ENCODE peak calls at places on chromosomes 11 and 22, in ten cellular contexts. One of them, this sample, is unnamed.

GRCh38 chr11:121932646-121933185 is 183.3 kb downstream of the BLID start:
- DNase-seq in neural crest cell: no peak
- DNase-seq in KG1: no peak
- DNase-seq in uterus: no peak
- DNase-seq in NCI-H226: no peak
- DNase-seq in amygdala: no peak
- DNase-seq in RWPE1: no peak
- DNase-seq in fibroblast of the conjunctiva: no peak
- DNase-seq in posterior cingulate gyrus: no peak
- DNase-seq in CD4-positive, alpha-beta memory T cell: no peak
- DNase-seq in this sample: no peak

GRCh38 chr22:36334838-36335603 is 52.7 kb downstream of the MYH9 start:
- DNase-seq in posterior cingulate gyrus: peak; percentile 65
- DNase-seq in fibroblast of the conjunctiva: no peak
- DNase-seq in KG1: no peak
- DNase-seq in RWPE1: no peak
- DNase-seq in uterus: no peak
- DNase-seq in neural crest cell: peak; percentile 33
- DNase-seq in NCI-H226: no peak
- DNase-seq in CD4-positive, alpha-beta memory T cell: no peak
- DNase-seq in amygdala: peak; percentile 86
- DNase-seq in this sample: no peak

GRCh38 chr11:32893091-32893946 is 708 bp downstream of the QSER1 start:
- DNase-seq in posterior cingulate gyrus: peak; percentile 39
- DNase-seq in amygdala: peak; percentile 59
- DNase-seq in CD4-positive, alpha-beta memory T cell: peak; percentile 37
- DNase-seq in neural crest cell: peak; percentile 67
- DNase-seq in uterus: peak; percentile 77
- DNase-seq in fibroblast of the conjunctiva: no peak
- DNase-seq in KG1: peak; percentile 42
- DNase-seq in RWPE1: peak; percentile 48
- DNase-seq in NCI-H226: peak; percentile 34
- DNase-seq in this sample: no peak

GRCh38 chr22:48594016-48594756 is 1233.5 kb downstream of the BRD1 start:
- DNase-seq in uterus: no peak
- DNase-seq in NCI-H226: no peak
- DNase-seq in posterior cingulate gyrus: no peak
- DNase-seq in neural crest cell: no peak
- DNase-seq in fibroblast of the conjunctiva: no peak
- DNase-seq in CD4-positive, alpha-beta memory T cell: no peak
- DNase-seq in amygdala: no peak
- DNase-seq in KG1: no peak
- DNase-seq in RWPE1: no peak
- DNase-seq in this sample: no peak

GRCh38 chr11:125224391-125225015 is 60.0 kb downstream of the PKNOX2 start:
- DNase-seq in neural crest cell: peak; percentile 34
- DNase-seq in KG1: no peak
- DNase-seq in fibroblast of the conjunctiva: peak; percentile 34
- DNase-seq in amygdala: no peak
- DNase-seq in RWPE1: no peak
- DNase-seq in CD4-positive, alpha-beta memory T cell: no peak
- DNase-seq in uterus: peak; percentile 57
- DNase-seq in posterior cingulate gyrus: no peak
- DNase-seq in NCI-H226: no peak
- DNase-seq in this sample: no peak

GRCh38 chr11:17328856-17329490 is 22.6 kb upstream of the NCR3LG1 start:
- DNase-seq in uterus: no peak
- DNase-seq in RWPE1: no peak
- DNase-seq in KG1: no peak
- DNase-seq in posterior cingulate gyrus: no peak
- DNase-seq in fibroblast of the conjunctiva: no peak
- DNase-seq in amygdala: no peak
- DNase-seq in CD4-positive, alpha-beta memory T cell: no peak
- DNase-seq in neural crest cell: no peak
- DNase-seq in NCI-H226: no peak
- DNase-seq in this sample: no peak

GRCh38 chr11:35621620-35622019 is 3.4 kb downstream of the FJX1 start:
- DNase-seq in fibroblast of the conjunctiva: no peak
- DNase-seq in NCI-H226: no peak
- DNase-seq in amygdala: no peak
- DNase-seq in KG1: no peak
- DNase-seq in RWPE1: no peak
- DNase-seq in posterior cingulate gyrus: no peak
- DNase-seq in neural crest cell: no peak
- DNase-seq in CD4-positive, alpha-beta memory T cell: no peak
- DNase-seq in uterus: no peak
- DNase-seq in this sample: no peak

GRCh38 chr11:113587318-113587739 is 112.1 kb upstream of the DRD2 start:
- DNase-seq in neural crest cell: no peak
- DNase-seq in posterior cingulate gyrus: no peak
- DNase-seq in uterus: no peak
- DNase-seq in RWPE1: no peak
- DNase-seq in KG1: no peak
- DNase-seq in CD4-positive, alpha-beta memory T cell: no peak
- DNase-seq in fibroblast of the conjunctiva: no peak
- DNase-seq in NCI-H226: no peak
- DNase-seq in amygdala: no peak
- DNase-seq in this sample: no peak

GRCh38 chr11:117410861-117411725 is 83.4 kb downstream of the CEP164 start:
- DNase-seq in neural crest cell: no peak
- DNase-seq in fibroblast of the conjunctiva: no peak
- DNase-seq in CD4-positive, alpha-beta memory T cell: no peak
- DNase-seq in amygdala: no peak
- DNase-seq in posterior cingulate gyrus: no peak
- DNase-seq in uterus: no peak
- DNase-seq in RWPE1: no peak
- DNase-seq in NCI-H226: no peak
- DNase-seq in KG1: no peak
- DNase-seq in this sample: no peak

GRCh38 chr11:123478352-123478986 is 48.4 kb downstream of the GRAMD1B start:
- DNase-seq in NCI-H226: peak; percentile 36
- DNase-seq in posterior cingulate gyrus: no peak
- DNase-seq in fibroblast of the conjunctiva: peak; percentile 75
- DNase-seq in RWPE1: peak; percentile 69
- DNase-seq in KG1: peak; percentile 47
- DNase-seq in uterus: peak; percentile 25
- DNase-seq in CD4-positive, alpha-beta memory T cell: peak; percentile 52
- DNase-seq in neural crest cell: peak; percentile 38
- DNase-seq in amygdala: peak; percentile 37
- DNase-seq in this sample: peak; percentile 50

GRCh38 chr11:3867209-3868071 is 12.0 kb downstream of the STIM1 start:
- DNase-seq in fibroblast of the conjunctiva: no peak
- DNase-seq in posterior cingulate gyrus: no peak
- DNase-seq in CD4-positive, alpha-beta memory T cell: no peak
- DNase-seq in amygdala: no peak
- DNase-seq in RWPE1: no peak
- DNase-seq in uterus: peak; percentile 19
- DNase-seq in KG1: no peak
- DNase-seq in NCI-H226: no peak
- DNase-seq in neural crest cell: no peak
- DNase-seq in this sample: no peak

GRCh38 chr11:25992254-25992653 is 339.7 kb upstream of the ANO3 start:
- DNase-seq in uterus: no peak
- DNase-seq in fibroblast of the conjunctiva: peak; percentile 14
- DNase-seq in KG1: no peak
- DNase-seq in neural crest cell: no peak
- DNase-seq in NCI-H226: no peak
- DNase-seq in posterior cingulate gyrus: no peak
- DNase-seq in CD4-positive, alpha-beta memory T cell: no peak
- DNase-seq in amygdala: no peak
- DNase-seq in RWPE1: no peak
- DNase-seq in this sample: peak; percentile 52

GRCh38 chr22:46672731-46673130 is 52.5 kb downstream of the GRAMD4 start:
- DNase-seq in CD4-positive, alpha-beta memory T cell: no peak
- DNase-seq in KG1: no peak
- DNase-seq in RWPE1: no peak
- DNase-seq in posterior cingulate gyrus: no peak
- DNase-seq in uterus: no peak
- DNase-seq in NCI-H226: no peak
- DNase-seq in fibroblast of the conjunctiva: no peak
- DNase-seq in neural crest cell: no peak
- DNase-seq in amygdala: no peak
- DNase-seq in this sample: no peak

GRCh38 chr11:125398994-125399638 is 96.9 kb downstream of the FEZ1 start:
- DNase-seq in uterus: no peak
- DNase-seq in posterior cingulate gyrus: no peak
- DNase-seq in neural crest cell: no peak
- DNase-seq in CD4-positive, alpha-beta memory T cell: no peak
- DNase-seq in fibroblast of the conjunctiva: no peak
- DNase-seq in RWPE1: no peak
- DNase-seq in NCI-H226: no peak
- DNase-seq in KG1: no peak
- DNase-seq in amygdala: peak; percentile 44
- DNase-seq in this sample: no peak

GRCh38 chr11:47523491-47524199 is 29.3 kb downstream of the CELF1 start:
- DNase-seq in RWPE1: peak; percentile 78
- DNase-seq in fibroblast of the conjunctiva: peak; percentile 71
- DNase-seq in amygdala: peak; percentile 12
- DNase-seq in KG1: no peak
- DNase-seq in NCI-H226: peak; percentile 43
- DNase-seq in posterior cingulate gyrus: no peak
- DNase-seq in neural crest cell: no peak
- DNase-seq in uterus: peak; percentile 78
- DNase-seq in CD4-positive, alpha-beta memory T cell: peak; percentile 55
- DNase-seq in this sample: peak; percentile 54

This sample was measured in retinal pigment epithelial cell.